ENCODE peak calls at places on chromosomes 4 and X, in seven cellular contexts. G is mesenchymal stem cell, P is IMR-90, Q is H9, X is H1, W is mesendoderm, J is neuronal stem cell. E is an unnamed sample. For H3K4me1, the result is how much of the 10 kb centered on the place peaks cover.

GRCh38 chr4:95107635-95108034 is 349.9 kb downstream of the BMPR1B start:
- DNase-seq in G (no peak), P (peak), Q (no peak), X (no peak), W (no peak), J (no peak), E (no peak)

GRCh38 chrX:153689654-153690465 is 2.1 kb downstream of the SLC6A8 start:
- DNase-seq in G (no peak), P (peak), Q (peak), X (no peak), W (peak), J (no peak), E (peak)

GRCh38 chr4:61500883-61501282 is 300.8 kb downstream of the ADGRL3 start:
- DNase-seq in G (no peak), P (no peak), Q (no peak), X (no peak), W (peak), J (no peak), E (no peak)

GRCh38 chrX:64850371-64851082 is 125.7 kb downstream of the ZC4H2 start:
- DNase-seq in G (no peak), P (no peak), Q (no peak), X (no peak), W (no peak), J (no peak), E (no peak)

GRCh38 chr4:165709973-165710526 is 163.0 kb upstream of the TLL1 start:
- DNase-seq in G (no peak), P (no peak), Q (no peak), X (no peak), W (peak), J (no peak), E (peak)

GRCh38 chr4:75696551-75696950 is 23.3 kb upstream of the G3BP2 start:
- DNase-seq in G (no peak), P (no peak), Q (no peak), X (no peak), W (no peak), J (no peak), E (no peak)

GRCh38 chr4:159446266-159446976 is 343.5 kb downstream of the RAPGEF2 start:
- DNase-seq in G (peak), P (peak), Q (peak), X (peak), W (peak), J (peak), E (peak)

GRCh38 chrX:101025126-101025525 is 26.8 kb downstream of the TRMT2B start:
- DNase-seq in G (no peak), P (peak), Q (no peak), X (no peak), W (no peak), J (no peak), E (no peak)

GRCh38 chr4:41215969-41216293 is 1.6 kb upstream of the APBB2 start:
- DNase-seq in G (peak), P (no peak), Q (no peak), X (no peak), W (no peak), J (no peak), E (no peak)

GRCh38 chrX:43646800-43647199 is 9.3 kb upstream of the MAOA start:
- DNase-seq in G (no peak), P (no peak), Q (no peak), X (no peak), W (no peak), J (no peak), E (no peak)

GRCh38 chrX:39679497-39680157 is 418.1 kb downstream of the BCOR start:
- DNase-seq in G (no peak), P (no peak), Q (no peak), X (no peak), W (no peak), J (no peak), E (no peak)

GRCh38 chr4:151099976-151100417 is 569 bp downstream of the RPS3A start:
- DNase-seq in G (no peak), P (peak), Q (no peak), X (no peak), W (no peak), J (no peak), E (peak)

GRCh38 chrX:68833448-68833805 is 4.6 kb downstream of the EFNB1 start:
- DNase-seq in G (no peak), P (no peak), Q (peak), X (no peak), W (no peak), J (no peak), E (no peak)

GRCh38 chrX:68831405-68832100 is 2.7 kb downstream of the EFNB1 start:
- DNase-seq in G (peak), P (peak), Q (peak), X (no peak), W (no peak), J (no peak), E (no peak)

GRCh38 chrX:68832516-68833447 is 4.0 kb downstream of the EFNB1 start:
- DNase-seq in G (no peak), P (no peak), Q (peak), X (no peak), W (no peak), J (no peak), E (no peak)

GRCh38 chrX:68830486-68831404 is 1.9 kb downstream of the EFNB1 start:
- DNase-seq in G (no peak), P (no peak), Q (peak), X (no peak), W (no peak), J (no peak), E (no peak)

DNA sequence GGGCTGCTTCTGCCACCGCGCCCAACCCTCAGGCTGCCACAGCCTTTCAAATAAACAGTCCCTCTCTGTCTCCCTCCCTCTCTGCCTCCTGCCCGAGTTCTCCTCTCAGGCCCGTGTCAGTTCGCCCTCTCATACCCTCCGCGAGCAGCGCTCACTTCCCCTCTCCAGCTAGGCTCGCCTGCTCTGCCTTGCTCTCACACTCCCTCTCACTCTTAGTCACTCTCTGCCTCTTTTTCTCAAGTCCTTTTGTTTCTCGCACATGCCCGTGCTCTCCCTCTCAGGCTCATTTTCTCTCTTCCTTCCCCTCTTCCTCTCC is 3.2 kb downstream of the EFNB1 start:
- DNase-seq in G (peak), P (peak), Q (peak), X (no peak), W (peak), J (no peak), E (peak)
- H3K4me1 ChIP-seq in G (under half), P (under half), Q (under half), X (under half), W (under half), J (under half), E (under half)

GRCh38 chr4:56986192-56986591 is 7.5 kb downstream of the POLR2B start:
- DNase-seq in G (no peak), P (no peak), Q (no peak), X (no peak), W (no peak), J (no peak), E (no peak)

GRCh38 chr4:56986952-56987351 is 8.3 kb downstream of the POLR2B start:
- DNase-seq in G (no peak), P (no peak), Q (no peak), X (no peak), W (no peak), J (no peak), E (no peak)

GRCh38 chr4:56995525-56995924 is 16.8 kb downstream of the POLR2B start:
- DNase-seq in G (no peak), P (peak), Q (no peak), X (no peak), W (no peak), J (no peak), E (no peak)

GRCh38 chr4:56990109-56990508 is 11.4 kb downstream of the POLR2B start:
- DNase-seq in G (peak), P (peak), Q (no peak), X (no peak), W (peak), J (no peak), E (no peak)
- H4K8ac ChIP-seq in G (no peak), P (no peak), Q (no peak), X (no peak), W (no peak), J (no peak), E (no peak)

GRCh38 chrX:130097507-130098201 is 12.6 kb downstream of the ELF4 start:
- DNase-seq in G (no peak), P (no peak), Q (no peak), X (no peak), W (peak), J (no peak), E (peak)

GRCh38 chrX:130095249-130095648 is 15.0 kb downstream of the ELF4 start:
- DNase-seq in G (no peak), P (no peak), Q (no peak), X (no peak), W (no peak), J (no peak), E (no peak)

GRCh38 chrX:130094712-130095111 is 15.6 kb downstream of the ELF4 start:
- DNase-seq in G (no peak), P (no peak), Q (no peak), X (no peak), W (no peak), J (no peak), E (no peak)

GRCh38 chrX:130091976-130092522 is 18.2 kb downstream of the ELF4 start:
- DNase-seq in G (no peak), P (no peak), Q (peak), X (no peak), W (peak), J (no peak), E (peak)

GRCh38 chrX:130093271-130093670 is 17.0 kb downstream of the ELF4 start:
- DNase-seq in G (no peak), P (no peak), Q (no peak), X (no peak), W (no peak), J (no peak), E (no peak)
- H3K4me1 ChIP-seq in G (under half), P (under half), Q (under half), X (under half), W (under half), J (under half), E (under half)

DNA sequence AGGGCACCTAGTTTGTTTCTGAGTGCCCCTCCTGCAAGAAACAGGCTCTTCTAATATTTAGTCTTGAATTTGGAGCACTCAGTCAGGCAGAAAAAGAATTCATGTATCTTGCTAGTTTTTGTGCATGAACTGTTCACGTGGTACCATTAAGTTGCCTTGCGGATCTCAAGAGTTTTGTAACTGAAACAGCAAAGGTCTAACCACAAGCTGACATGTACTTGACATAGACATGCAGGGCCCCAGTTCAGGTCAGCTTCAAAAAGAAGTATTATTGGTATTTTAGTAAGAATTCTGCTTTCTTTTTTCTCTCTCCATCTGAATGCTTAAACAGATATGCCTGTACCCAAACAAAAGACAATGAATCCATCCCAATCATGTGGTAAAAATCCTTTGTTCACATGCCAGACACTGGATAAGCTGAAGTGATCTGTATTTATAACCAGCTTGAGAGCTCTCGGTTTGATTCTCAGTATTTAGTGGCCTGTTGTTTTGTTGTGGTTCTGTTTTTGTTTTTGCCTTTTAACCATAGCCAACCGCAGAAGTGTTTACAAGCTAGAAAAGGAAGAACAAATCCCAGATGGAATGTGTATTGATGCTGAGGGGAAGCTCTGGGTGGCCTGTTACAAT is 13.0 kb downstream of the RGN start:
- DNase-seq in G (peak), P (peak), Q (no peak), X (no peak), W (no peak), J (peak), E (no peak)
- H4K8ac ChIP-seq in G (no peak), P (no peak), Q (no peak), X (no peak), W (no peak), J (no peak), E (no peak)

GRCh38 chr4:25085621-25086020 is 54.9 kb upstream of the LGI2 start:
- DNase-seq in G (no peak), P (no peak), Q (no peak), X (no peak), W (no peak), J (no peak), E (no peak)
- H3K4me1 ChIP-seq in G (under half), P (under half), Q (under half), X (under half), W (under half), J (under half), E (under half)

DNA sequence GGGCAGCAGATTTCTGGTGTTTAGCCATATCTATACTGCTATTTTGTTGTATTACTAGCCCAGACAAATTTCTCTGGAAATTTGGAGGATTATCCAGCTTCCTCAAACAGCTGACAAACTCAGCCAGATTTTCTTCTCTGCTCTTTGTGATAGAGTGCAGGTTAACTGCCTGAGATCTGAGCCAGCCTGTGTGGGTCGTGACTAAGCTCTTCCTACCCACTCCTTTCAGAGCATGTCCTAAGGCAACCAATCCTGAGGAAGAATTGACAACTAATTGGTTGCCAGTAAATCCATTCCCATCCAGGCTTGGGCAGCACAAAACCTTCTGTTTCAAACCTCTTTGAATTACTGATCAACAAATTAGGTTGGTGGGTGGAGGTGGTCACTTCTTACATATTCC is 2.5 kb upstream of the GABRA2 start:
- DNase-seq in G (peak), P (peak), Q (no peak), X (no peak), W (peak), J (peak), E (no peak)
- H4K8ac ChIP-seq in G (no peak), P (no peak), Q (no peak), X (no peak), W (no peak), J (no peak), E (no peak)

GRCh38 chr4:1206299-1207156 is 34.1 kb upstream of the SPON2 start:
- DNase-seq in G (no peak), P (no peak), Q (peak), X (no peak), W (no peak), J (no peak), E (no peak)

GRCh38 chr4:1207157-1207470 is 34.7 kb upstream of the SPON2 start:
- DNase-seq in G (no peak), P (no peak), Q (no peak), X (no peak), W (no peak), J (no peak), E (no peak)

GRCh38 chr4:1204828-1205591 is 32.6 kb upstream of the SPON2 start:
- DNase-seq in G (no peak), P (no peak), Q (peak), X (no peak), W (no peak), J (no peak), E (no peak)

GRCh38 chr4:1204286-1204827 is 32.0 kb upstream of the SPON2 start:
- DNase-seq in G (no peak), P (no peak), Q (no peak), X (no peak), W (no peak), J (no peak), E (no peak)

DNA sequence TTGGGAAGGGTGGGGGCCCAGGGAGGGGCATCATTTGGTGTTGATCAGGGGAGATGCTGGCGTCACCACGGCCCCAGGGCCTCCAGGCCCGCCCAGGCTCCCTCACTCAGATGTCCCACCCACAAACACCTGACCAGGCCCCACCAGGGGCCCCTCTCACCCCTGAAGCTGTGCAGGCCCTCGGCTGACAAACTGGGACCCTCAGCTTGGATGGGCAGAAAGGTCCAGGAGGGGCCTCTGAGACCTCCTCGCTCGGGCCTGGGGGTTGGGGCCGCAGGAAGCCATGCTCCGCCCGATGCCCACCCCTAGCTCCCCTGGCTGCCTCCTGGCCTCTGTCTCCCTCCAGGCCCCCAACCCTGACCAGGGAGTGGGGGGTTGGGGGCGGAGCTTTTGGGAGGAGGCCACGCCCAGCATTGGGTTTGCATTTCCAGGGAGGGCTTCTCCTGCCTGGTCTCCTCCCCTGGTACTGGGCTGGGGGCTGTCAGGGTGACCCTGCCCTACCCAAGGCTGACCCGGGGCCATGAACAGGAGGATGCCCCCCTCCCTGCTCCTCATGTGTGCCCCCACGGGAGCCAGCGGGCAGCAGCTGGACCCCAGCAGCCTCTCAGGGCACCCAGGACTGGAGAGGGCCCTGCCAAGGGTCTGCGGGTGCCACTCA is 33.4 kb upstream of the SPON2 start:
- DNase-seq in G (no peak), P (no peak), Q (peak), X (no peak), W (no peak), J (no peak), E (no peak)
- H3K4me1 ChIP-seq in G (half or more), P (half or more), Q (under half), X (under half), W (under half), J (under half), E (under half)

GRCh38 chr4:73901031-73901430 is 31.8 kb downstream of the CXCL1 start:
- DNase-seq in G (no peak), P (peak), Q (no peak), X (no peak), W (no peak), J (no peak), E (no peak)
- H4K8ac ChIP-seq in G (no peak), P (no peak), Q (no peak), X (no peak), W (no peak), J (no peak), E (no peak)